ENCODE peak calls at places on chromosome 20, in nine cellular contexts. B is ascending aorta, Y is epithelial cell of esophagus, C is MG63, K is right lobe of liver, G is A549, U is osteoblast, Q is spleen, L is cardiac muscle cell. F is an unnamed sample.

GRCh38 chr20:49340161-49340966 is 62.5 kb upstream of the ZNFX1 start:
- DNase-seq in B (no peak), U (peak), G (no peak), Y (no peak), K (no peak), C (peak), Q (no peak), L (no peak), F (no peak)

GRCh38 chr20:56178219-56178618 is 70.3 kb upstream of the MC3R start:
- DNase-seq in L (no peak), G (no peak), U (no peak), C (no peak), Y (no peak), B (no peak), Q (no peak), K (no peak), F (no peak)

GRCh38 chr20:32019156-32019510 is 8.9 kb downstream of the CCM2L start:
- DNase-seq in G (peak), K (no peak), Q (no peak), B (no peak), L (peak), Y (no peak), C (peak), U (no peak), F (no peak)

GRCh38 chr20:2865630-2866029 is 7.7 kb upstream of the PTPRA start:
- DNase-seq in Y (no peak), B (no peak), U (peak), K (no peak), L (no peak), C (no peak), Q (no peak), G (no peak), F (no peak)

GRCh38 chr20:61328906-61329558 is 77.0 kb downstream of the CDH4 start:
- DNase-seq in Y (peak), L (no peak), U (peak), K (no peak), C (no peak), Q (peak), G (no peak), B (no peak), F (no peak)

GRCh38 chr20:57514273-57514751 is 10.6 kb downstream of the CTCFL start:
- DNase-seq in Q (no peak), B (peak), U (peak), G (peak), C (peak), Y (peak), L (peak), K (peak), F (peak)

GRCh38 chr20:10651227-10651990 is 22.4 kb downstream of the JAG1 start:
- DNase-seq in G (no peak), B (no peak), Q (no peak), K (no peak), L (no peak), Y (no peak), U (no peak), C (no peak), F (peak)

GRCh38 chr20:50304883-50305635 is 114.4 kb downstream of the CEBPB start:
- DNase-seq in C (peak), U (peak), L (no peak), K (peak), G (no peak), Y (peak), B (peak), Q (peak), F (peak)

GRCh38 chr20:881051-881820 is 34.9 kb downstream of the ANGPT4 start:
- DNase-seq in K (no peak), B (no peak), L (no peak), C (peak), Y (peak), G (peak), U (peak), Q (peak), F (no peak)

GRCh38 chr20:1734269-1734858 is 76.8 kb upstream of the SIRPG start:
- DNase-seq in U (peak), C (no peak), B (no peak), Y (peak), L (no peak), K (no peak), Q (no peak), G (no peak), F (no peak)

DNA sequence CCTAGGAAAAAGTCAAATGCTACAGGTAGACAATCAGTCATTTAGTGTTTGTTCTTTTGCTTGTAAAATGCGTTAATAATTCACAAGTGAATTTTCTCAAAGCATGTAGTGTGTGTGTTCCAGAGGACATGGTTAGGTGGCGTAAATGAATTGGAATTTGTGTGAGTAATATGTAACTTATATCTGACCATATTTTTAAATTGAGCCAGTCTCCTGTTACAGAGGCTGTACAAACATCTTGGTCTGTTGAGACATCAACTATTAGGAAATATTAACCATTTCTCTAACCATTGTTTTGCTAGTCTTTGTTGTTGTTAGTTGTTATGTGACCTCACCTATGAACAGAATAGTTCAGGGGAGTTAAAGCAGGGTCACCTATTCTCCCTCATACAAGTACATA is 22.7 kb downstream of the MCM8 start:
- DNase-seq in G (peak), U (peak), L (no peak), Y (peak), C (no peak), B (no peak), Q (no peak), K (no peak), F (no peak)
- H3K4me3 ChIP-seq in G (peak), U (no peak), L (no peak), Y (no peak), C (no peak), B (no peak), Q (no peak), K (no peak), F (no peak)

GRCh38 chr20:63553933-63554290 is at the start of gene FNDC11:
- DNase-seq in G (no peak), B (no peak), C (no peak), K (no peak), Y (peak), Q (peak), U (no peak), L (peak), F (peak)
- H3K4me3 ChIP-seq in G (peak), B (peak), C (no peak), K (peak), Y (peak), Q (peak), U (peak), L (peak), F (peak)

GRCh38 chr20:42864116-42864515 is 325.6 kb downstream of the PTPRT start:
- DNase-seq in L (no peak), Q (no peak), U (no peak), K (no peak), Y (no peak), C (no peak), B (no peak), G (no peak), F (no peak)
- H3K4me3 ChIP-seq in L (no peak), Q (no peak), U (no peak), K (no peak), Y (no peak), C (no peak), B (no peak), G (no peak), F (no peak)

GRCh38 chr20:44649976-44650375 is 1.5 kb downstream of the ADA start:
- DNase-seq in Q (no peak), B (no peak), G (no peak), Y (no peak), C (no peak), L (no peak), K (no peak), U (no peak), F (no peak)
- H3K4me3 ChIP-seq in Q (peak), B (no peak), G (no peak), Y (no peak), C (no peak), L (no peak), K (no peak), U (no peak), F (no peak)

GRCh38 chr20:59749293-59749680 is 144.9 kb downstream of the PHACTR3 start:
- DNase-seq in Q (peak), C (peak), L (no peak), K (no peak), B (no peak), U (peak), G (no peak), Y (no peak), F (peak)
- H3K4me3 ChIP-seq in Q (no peak), C (no peak), L (no peak), K (no peak), B (no peak), U (no peak), G (no peak), Y (no peak), F (no peak)

GRCh38 chr20:51481311-51481997 is 61.1 kb downstream of the NFATC2 start:
- DNase-seq in K (no peak), Q (peak), L (no peak), U (no peak), Y (peak), G (no peak), B (no peak), C (no peak), F (no peak)
- H3K4me3 ChIP-seq in K (no peak), Q (no peak), L (no peak), U (no peak), Y (no peak), G (no peak), B (no peak), C (no peak), F (no peak)

DNA sequence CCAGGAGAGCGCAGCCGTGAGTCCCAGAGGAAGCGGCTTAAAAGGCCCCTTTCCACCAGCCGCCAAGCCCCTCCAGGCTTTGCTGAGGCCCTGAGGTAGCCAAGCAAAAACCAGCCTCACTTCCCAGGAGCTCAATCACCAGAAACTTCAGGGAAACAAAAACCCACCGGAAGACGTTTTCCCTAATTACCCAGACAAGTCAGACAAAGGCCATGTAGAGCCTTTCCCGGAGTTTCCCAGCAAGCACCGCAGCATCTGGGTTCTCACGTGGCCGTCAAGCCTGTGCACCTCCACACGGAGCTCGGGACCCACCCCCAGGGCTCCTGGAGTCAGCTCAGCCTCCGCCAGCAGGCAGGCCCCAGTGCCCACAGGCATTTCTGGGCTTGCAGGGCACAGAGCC is 10.2 kb upstream of the MRGBP start:
- DNase-seq in Q (no peak), Y (no peak), C (no peak), G (no peak), L (no peak), U (no peak), K (no peak), B (no peak), F (no peak)
- H3K4me3 ChIP-seq in Q (no peak), Y (no peak), C (no peak), G (no peak), L (no peak), U (no peak), K (no peak), B (no peak), F (no peak)

F was measured in uterus.